ENCODE peak calls at places on chromosomes 13 and 19, in five cellular contexts. E, G, R, Q and H are unnamed samples.

GRCh38 chr13:33235078-33235477 is 50.5 kb downstream of the STARD13 start:
- DNase-seq in E (peak), G (no peak), R (peak), Q (no peak), H (no peak)

GRCh38 chr13:114096031-114096485 is 36.4 kb downstream of the RASA3 start:
- DNase-seq in E (no peak), G (no peak), R (no peak), Q (peak), H (no peak)

GRCh38 chr19:52673014-52673413 is 34.9 kb upstream of the ZNF83 start:
- DNase-seq in E (peak), G (no peak), R (peak), Q (no peak), H (no peak)

GRCh38 chr19:15536350-15536749 is 28.0 kb downstream of the CYP4F22 start:
- DNase-seq in E (no peak), G (no peak), R (no peak), Q (no peak), H (no peak)

GRCh38 chr13:109859216-109859835 is 72.9 kb upstream of the IRS2 start:
- DNase-seq in E (no peak), G (peak), R (no peak), Q (no peak), H (no peak)

GRCh38 chr13:46288570-46289259 is 77.0 kb downstream of the LRRC63 start:
- DNase-seq in E (peak), G (no peak), R (peak), Q (no peak), H (peak)

GRCh38 chr19:47661571-47661970 is 51.7 kb upstream of the EHD2 start:
- DNase-seq in E (no peak), G (no peak), R (peak), Q (no peak), H (no peak)

GRCh38 chr19:39060130-39060529 is 24.0 kb upstream of the ACP7 start:
- DNase-seq in E (no peak), G (no peak), R (no peak), Q (no peak), H (no peak)

GRCh38 chr19:4322942-4323665 is 15.5 kb downstream of the STAP2 start:
- DNase-seq in E (no peak), G (no peak), R (no peak), Q (no peak), H (no peak)

GRCh38 chr13:24692541-24692940 is 12.3 kb downstream of the ATP12A start:
- DNase-seq in E (peak), G (no peak), R (peak), Q (no peak), H (no peak)

GRCh38 chr19:10114651-10115391 is 3.3 kb downstream of the P2RY11 start:
- DNase-seq in E (no peak), G (no peak), R (no peak), Q (no peak), H (peak)

GRCh38 chr13:33205804-33206221 is 79.7 kb downstream of the STARD13 start:
- DNase-seq in E (no peak), G (peak), R (peak), Q (no peak), H (peak)

GRCh38 chr19:15266683-15267082 is 34.4 kb upstream of the EPHX3 start:
- DNase-seq in E (no peak), G (no peak), R (no peak), Q (no peak), H (no peak)

GRCh38 chr19:21362291-21362690 is 3.5 kb downstream of the ZNF738 start:
- DNase-seq in E (no peak), G (no peak), R (no peak), Q (no peak), H (no peak)

GRCh38 chr13:32914686-32915085 is 101.5 kb upstream of the KL start:
- DNase-seq in E (no peak), G (no peak), R (no peak), Q (no peak), H (no peak)

GRCh38 chr13:111531505-111531904 is 211.1 kb downstream of the TEX29 start:
- DNase-seq in E (peak), G (no peak), R (peak), Q (no peak), H (no peak)

GRCh38 chr13:59398127-59398526 is 765.6 kb downstream of the DIAPH3 start:
- DNase-seq in E (no peak), G (peak), R (peak), Q (no peak), H (peak)

GRCh38 chr13:43301341-43301969 is 278.1 kb downstream of the DNAJC15 start:
- DNase-seq in E (peak), G (no peak), R (no peak), Q (no peak), H (no peak)

GRCh38 chr13:49756263-49756662 is 36.2 kb downstream of the KPNA3 start:
- DNase-seq in E (no peak), G (no peak), R (no peak), Q (no peak), H (no peak)

GRCh38 chr19:11019824-11020223 is 59.0 kb downstream of the SMARCA4 start:
- DNase-seq in E (no peak), G (peak), R (no peak), Q (no peak), H (no peak)

GRCh38 chr13:91572944-91573535 is 174.6 kb downstream of the GPC5 start:
- DNase-seq in E (no peak), G (no peak), R (no peak), Q (no peak), H (no peak)

GRCh38 chr19:51365211-51366049 is 758 bp downstream of the ETFB start:
- DNase-seq in E (peak), G (peak), R (peak), Q (no peak), H (no peak)

GRCh38 chr19:46422344-46422743 is 6.4 kb downstream of the PNMA8C start:
- DNase-seq in E (no peak), G (no peak), R (no peak), Q (no peak), H (no peak)

GRCh38 chr19:56507446-56508281 is at the start of gene ZNF471:
- DNase-seq in E (peak), G (peak), R (peak), Q (peak), H (peak)

GRCh38 chr13:106234656-106235055 is 300.8 kb downstream of the EFNB2 start:
- DNase-seq in E (no peak), G (no peak), R (peak), Q (no peak), H (no peak)

GRCh38 chr13:79281335-79281734 is 124.7 kb downstream of the RBM26 start:
- DNase-seq in E (no peak), G (no peak), R (no peak), Q (no peak), H (no peak)

GRCh38 chr13:42925626-42926025 is 66.4 kb downstream of the EPSTI1 start:
- DNase-seq in E (no peak), G (no peak), R (no peak), Q (no peak), H (no peak)

GRCh38 chr13:75378301-75378700 is 103.7 kb downstream of the TBC1D4 start:
- DNase-seq in E (no peak), G (no peak), R (no peak), Q (no peak), H (no peak)

GRCh38 chr19:45402469-45403070 is 2.3 kb downstream of the PPP1R13L start:
- DNase-seq in E (peak), G (no peak), R (peak), Q (peak), H (peak)
- H3K4me3 ChIP-seq in E (no peak), G (peak), R (no peak), Q (peak), H (no peak)

DNA sequence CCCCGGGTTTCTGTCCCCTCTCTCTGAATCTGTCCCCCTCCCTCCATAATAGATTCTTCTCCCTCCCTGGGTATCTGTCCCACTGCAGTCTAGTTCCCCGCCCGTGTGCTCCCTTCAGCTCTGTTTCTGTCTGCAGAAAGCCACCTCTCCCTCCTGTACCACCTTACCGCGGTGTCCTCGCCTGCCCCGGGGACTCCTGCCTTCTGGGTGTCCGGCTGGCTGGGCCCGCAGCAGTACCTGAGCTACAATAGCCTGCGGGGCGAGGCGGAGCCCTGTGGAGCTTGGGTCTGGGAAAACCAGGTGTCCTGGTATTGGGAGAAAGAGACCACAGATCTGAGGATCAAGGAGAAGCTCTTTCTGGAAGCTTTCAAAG is 1.3 kb downstream of the FCGRT start:
- DNase-seq in E (no peak), G (no peak), R (no peak), Q (no peak), H (peak)
- H3K4me3 ChIP-seq in E (peak), G (peak), R (peak), Q (peak), H (peak)

GRCh38 chr13:62510906-62511655 is 1095.4 kb upstream of the PCDH20 start:
- DNase-seq in E (no peak), G (no peak), R (no peak), Q (no peak), H (no peak)

GRCh38 chr13:62512194-62513141 is 1096.8 kb upstream of the PCDH20 start:
- DNase-seq in E (peak), G (no peak), R (peak), Q (peak), H (peak)
- H3K4me3 ChIP-seq in E (no peak), G (no peak), R (no peak), Q (no peak), H (no peak)

DNA sequence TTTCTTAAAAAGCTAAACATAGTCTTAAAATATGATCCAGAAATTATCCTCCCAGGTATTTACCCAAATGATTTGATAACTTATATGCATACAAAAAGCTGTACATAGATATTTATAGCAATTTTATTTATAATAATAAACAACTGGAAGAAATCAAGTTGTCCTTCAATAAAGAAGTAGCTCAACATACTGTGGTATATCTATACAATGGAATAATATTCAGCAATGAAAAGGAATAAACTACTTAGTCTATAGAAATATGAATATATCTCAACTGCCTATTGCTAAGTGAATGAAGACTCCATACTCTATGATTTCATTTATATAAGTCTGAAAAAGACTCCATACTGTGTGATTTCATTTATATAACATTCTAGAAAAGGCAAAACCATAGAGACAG is 47.1 kb upstream of the SLAIN1 start:
- DNase-seq in E (no peak), G (no peak), R (no peak), Q (no peak), H (no peak)
- H3K4me3 ChIP-seq in E (no peak), G (no peak), R (no peak), Q (no peak), H (no peak)